ENCODE peak calls at places on chromosome 1, in seven cellular contexts. V is fibroblast of mammary gland, U is CD14-positive monocyte, L is progenitor cell of endocrine pancreas, S is PC-3, H is heart right ventricle, T is cardiac fibroblast. C is an unnamed sample.

GRCh38 chr1:244730153-244730933 is 77.4 kb downstream of the DESI2 start:
- DNase-seq in V (peak; percentile 46), H (peak; percentile 7), T (peak; percentile 43), L (peak; percentile 30), U (no peak), S (peak; percentile 51), C (peak; percentile 31)

GRCh38 chr1:103514920-103515503 is 10.5 kb upstream of the RNPC3 start:
- DNase-seq in T (peak; percentile 83), S (peak; percentile 67), H (no peak), V (peak; percentile 74), U (no peak), L (no peak), C (no peak)

GRCh38 chr1:194267021-194267420 is 1080.6 kb upstream of the B3GALT2 start:
- DNase-seq in T (no peak), S (no peak), H (no peak), V (no peak), U (no peak), L (no peak), C (no peak)

GRCh38 chr1:15953791-15954201 is 22.1 kb downstream of the ZBTB17 start:
- DNase-seq in H (no peak), T (no peak), L (no peak), S (no peak), V (no peak), U (no peak), C (no peak)

GRCh38 chr1:41558761-41559171 is 74.3 kb upstream of the EDN2 start:
- DNase-seq in U (no peak), T (no peak), S (no peak), H (peak; percentile 83), V (no peak), L (no peak), C (no peak)

GRCh38 chr1:70090875-70091274 is 114.5 kb downstream of the LRRC40 start:
- DNase-seq in T (peak; percentile 91), H (no peak), U (no peak), S (peak; percentile 83), V (peak; percentile 69), L (no peak), C (no peak)

GRCh38 chr1:162847839-162848453 is 13.0 kb downstream of the CCDC190 start:
- DNase-seq in L (peak; percentile 81), U (peak; percentile 67), H (peak; percentile 77), T (peak; percentile 90), V (peak; percentile 84), S (peak; percentile 90), C (peak; percentile 77)

GRCh38 chr1:3631865-3632264 is 7.0 kb downstream of the TPRG1L start:
- DNase-seq in U (no peak), L (no peak), S (no peak), H (no peak), V (no peak), T (no peak), C (no peak)

GRCh38 chr1:245348626-245349025 is 193.8 kb downstream of the KIF26B start:
- DNase-seq in T (no peak), L (no peak), V (no peak), H (no peak), S (no peak), U (no peak), C (no peak)

GRCh38 chr1:172671591-172671990 is 12.7 kb downstream of the FASLG start:
- DNase-seq in L (no peak), H (no peak), U (no peak), S (peak; percentile 79), V (no peak), T (peak; percentile 14), C (no peak)

GRCh38 chr1:118247593-118247992 is 62.6 kb upstream of the SPAG17 start:
- DNase-seq in S (peak; percentile 47), T (no peak), U (no peak), H (no peak), L (no peak), V (peak; percentile 23), C (no peak)

DNA sequence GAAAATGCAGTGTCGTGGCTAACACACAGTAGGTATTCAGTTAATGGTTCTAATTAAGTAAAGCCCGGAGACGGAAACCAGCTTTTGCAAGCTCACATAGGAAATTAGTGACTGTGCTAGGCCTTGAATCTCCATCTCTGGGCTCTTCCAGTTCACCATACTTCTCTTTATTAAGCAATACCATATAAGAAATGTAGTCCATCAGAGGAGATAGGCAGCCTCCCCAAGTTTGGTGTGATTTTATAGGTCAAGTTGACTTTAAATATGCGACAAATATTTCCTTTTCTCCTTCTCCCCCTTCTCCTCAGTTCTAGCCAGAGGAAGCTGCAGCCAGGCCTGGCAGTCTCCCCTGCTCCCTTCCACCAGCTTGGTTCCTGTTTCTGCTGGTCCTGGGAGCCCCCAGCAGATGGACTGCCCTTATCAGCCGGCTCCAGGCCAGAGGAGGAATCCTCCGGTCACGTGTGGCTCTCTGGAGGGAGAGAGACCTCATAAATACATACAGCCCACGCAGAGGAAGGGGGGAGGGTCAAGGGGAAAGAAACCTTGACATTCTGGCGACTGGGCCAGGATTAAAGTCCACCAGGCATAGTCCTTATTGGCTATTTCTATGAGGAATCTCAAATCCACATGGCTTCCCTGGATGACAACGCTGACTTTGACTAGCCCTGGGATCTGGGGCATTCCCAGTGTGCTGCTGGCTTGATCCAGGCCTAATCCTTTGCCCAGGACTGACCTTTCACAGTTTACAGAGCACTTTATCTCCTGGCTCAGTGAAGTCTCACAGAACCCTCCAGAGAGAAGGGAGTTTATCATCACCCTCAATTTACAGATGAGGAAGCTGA is 115.1 kb upstream of the JUN start:
- DNase-seq in T (no peak), U (peak; percentile 50), V (no peak), H (peak; percentile 85), S (no peak), L (no peak), C (no peak)
- TF ChIP-seq CTCF in T (no peak), U (no peak), V (no peak), H (no peak), S (no peak), L (no peak), C (no peak)

DNA sequence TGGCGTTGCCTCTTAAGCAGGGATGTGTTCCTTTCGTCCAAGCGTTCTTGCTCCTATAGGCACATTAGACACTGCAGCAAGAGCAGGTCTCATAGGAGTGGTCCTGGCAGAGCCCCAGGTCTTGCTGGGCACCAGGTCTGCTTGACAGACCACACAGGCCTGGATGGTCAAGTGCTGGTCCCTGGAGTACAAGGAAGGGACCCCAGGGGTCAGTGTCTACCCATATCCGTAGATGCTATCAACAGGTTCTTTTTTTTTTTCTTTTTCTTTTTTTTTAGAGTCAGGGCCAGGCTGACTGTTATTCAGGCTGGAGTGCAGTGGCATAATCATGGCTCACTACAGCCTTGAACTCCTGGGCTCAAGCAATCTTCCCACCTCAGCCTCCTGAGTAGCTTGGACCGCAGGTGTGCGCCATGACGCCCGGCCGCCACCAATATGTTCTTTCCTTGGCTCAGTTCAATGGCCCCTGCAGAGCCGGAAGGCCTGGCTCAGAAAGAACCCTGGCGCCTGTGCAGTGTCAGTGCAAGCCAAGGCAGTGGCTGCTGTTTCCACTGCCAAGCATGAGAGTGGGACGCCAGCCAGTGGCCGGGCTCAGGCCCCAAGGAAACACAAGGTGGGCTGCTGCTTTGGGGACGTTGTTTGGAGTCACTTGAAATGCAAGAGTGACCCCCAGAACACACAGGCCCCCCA is 10.0 kb upstream of the TNFRSF8 start:
- DNase-seq in S (no peak), T (no peak), U (no peak), H (peak; percentile 64), V (no peak), L (no peak), C (no peak)
- TF ChIP-seq CTCF in S (no peak), T (no peak), U (no peak), H (no peak), V (no peak), L (peak; percentile 16), C (no peak)

DNA sequence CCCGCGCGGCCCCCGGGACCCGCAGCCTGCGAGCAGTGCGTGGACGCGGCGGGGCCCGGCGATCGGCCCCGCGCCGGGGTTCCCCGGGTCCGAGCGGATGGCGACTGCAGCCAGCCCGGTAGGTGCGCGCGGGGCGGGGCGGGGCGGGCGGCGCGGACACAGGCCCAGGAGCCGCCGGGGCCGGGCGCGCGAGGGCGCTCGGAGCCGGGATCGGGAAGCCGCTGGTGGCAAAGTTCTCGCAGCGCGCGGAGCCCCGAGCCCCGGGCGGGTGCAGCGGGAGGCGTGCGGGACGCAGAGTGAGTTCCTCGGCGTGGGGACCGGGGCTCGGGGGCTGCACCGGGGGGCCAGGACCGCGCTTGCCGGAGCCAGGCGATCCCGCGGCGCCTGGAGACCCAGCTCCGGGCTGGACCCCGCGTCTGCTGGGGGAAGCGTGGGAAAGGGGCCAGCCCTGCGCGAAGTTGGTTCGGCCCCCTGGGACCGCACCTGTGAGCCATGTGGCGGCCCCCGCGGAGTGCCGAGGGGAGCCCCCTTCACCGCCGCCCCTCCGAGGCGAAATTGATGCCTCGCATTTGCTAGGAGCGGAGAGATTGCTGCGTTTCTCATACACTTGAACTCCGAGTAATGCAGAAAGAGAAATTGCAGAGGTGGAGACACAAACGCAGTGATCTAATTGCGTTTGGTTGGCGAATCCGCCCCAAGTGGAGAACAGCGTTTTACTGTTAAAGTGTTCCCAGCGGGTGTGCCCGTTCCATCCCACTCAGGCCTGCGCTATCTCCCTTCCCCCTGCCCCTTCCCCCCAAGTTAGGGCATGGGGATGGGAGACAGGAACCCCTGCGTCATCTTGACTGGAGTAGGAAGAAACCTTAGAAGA is 228.9 kb upstream of the TMEM51 start:
- DNase-seq in V (peak; percentile 49), S (peak; percentile 36), L (no peak), T (no peak), U (no peak), H (no peak), C (no peak)
- TF ChIP-seq CTCF in V (no peak), S (no peak), L (no peak), T (no peak), U (no peak), H (no peak), C (no peak)

GRCh38 chr1:235867903-235868469 is 1.3 kb upstream of the LYST start:
- DNase-seq in V (no peak), U (no peak), H (no peak), S (no peak), L (no peak), T (no peak), C (no peak)

GRCh38 chr1:235866913-235867850 is 476 bp upstream of the LYST start:
- DNase-seq in T (peak; percentile 92), H (peak; percentile 94), L (peak; percentile 99), V (peak; percentile 92), S (peak; percentile 93), U (peak; percentile 96), C (peak; percentile 99)

GRCh38 chr1:235864965-235865525 is 1.7 kb downstream of the LYST start:
- DNase-seq in S (no peak), L (no peak), T (peak; percentile 2), H (no peak), U (no peak), V (peak; percentile 24), C (no peak)

GRCh38 chr1:235865565-235866206 is 1.0 kb downstream of the LYST start:
- DNase-seq in L (no peak), V (peak; percentile 18), H (no peak), S (no peak), T (no peak), U (no peak), C (no peak)

DNA sequence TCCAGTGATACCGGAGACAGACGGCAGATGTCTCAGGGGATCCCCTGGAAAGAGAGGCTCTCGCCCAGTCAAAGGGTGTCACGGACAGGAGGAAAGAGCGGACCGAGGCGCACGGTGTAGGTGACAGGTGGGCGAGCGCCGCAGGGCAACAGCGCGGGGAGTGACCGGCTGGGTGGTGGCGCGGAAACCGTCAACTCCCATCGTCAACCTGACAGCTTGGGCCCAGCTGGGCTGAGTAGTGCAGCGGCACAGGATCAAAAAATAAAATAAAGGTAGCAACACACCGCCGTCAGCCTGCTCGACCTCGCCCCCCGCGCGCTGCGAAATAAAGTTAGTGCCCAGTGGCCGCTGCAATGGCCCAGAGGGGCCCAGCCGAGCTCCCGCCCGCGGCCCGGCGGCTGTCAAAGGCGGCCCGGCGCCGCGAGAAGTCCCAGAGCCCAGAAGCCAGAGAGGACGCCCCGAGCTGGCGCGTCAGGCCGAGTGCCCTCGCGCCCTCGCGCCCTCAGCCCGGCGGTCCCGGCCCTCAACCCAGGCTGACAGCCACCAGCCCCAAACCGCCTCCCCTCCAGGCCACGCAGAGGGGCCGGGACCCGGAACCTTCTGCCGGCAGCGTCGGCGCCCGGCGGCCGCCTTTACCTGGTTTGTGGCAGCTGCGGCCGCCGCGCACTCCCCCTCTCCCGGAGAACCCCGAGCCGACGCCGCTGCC is at the start of gene LYST:
- DNase-seq in T (peak; percentile 52), L (no peak), U (peak; percentile 58), H (peak; percentile 32), V (peak; percentile 52), S (peak; percentile 47), C (peak; percentile 24)
- TF ChIP-seq CTCF in T (peak; percentile 53), L (no peak), U (no peak), H (no peak), V (peak; percentile 44), S (peak; percentile 46), C (no peak)

C was measured in mesothelial cell of epicardium.